ENCODE peak calls at places on chromosomes 2 and 18, in nine cellular contexts. V is Right ventricle myocardium inferior; P is stimulated activated CD4-positive, alpha-beta T cell treated with anti-CD3 and anti-CD28 coated beads, TNF-alpha, amount 100 ng/mL, for 1 hour; G is upper lobe of right lung; H is left ventricle myocardium inferior; F is right cardiac atrium; X is RPMI7951; T is RKO; C is HTR-8/SVneo. Q is an unnamed sample.

GRCh38 chr2:27501042-27501441 is 4.4 kb downstream of the GCKR start:
- DNase-seq in V (no peak), P (no peak), G (no peak), H (no peak), F (no peak), X (no peak), T (no peak), C (no peak), Q (no peak)

GRCh38 chr2:190119257-190119656 is 56.7 kb upstream of the MSTN start:
- DNase-seq in V (no peak), P (no peak), G (no peak), H (peak; percentile 27), F (peak; percentile 78), X (no peak), T (no peak), C (no peak), Q (no peak)

GRCh38 chr2:25265022-25265421 is 76.7 kb downstream of the DNMT3A start:
- DNase-seq in V (no peak), P (no peak), G (no peak), H (no peak), F (peak; percentile 44), X (no peak), T (no peak), C (no peak), Q (no peak)

GRCh38 chr2:180970052-180970451 is 10.4 kb upstream of the UBE2E3 start:
- DNase-seq in V (no peak), P (no peak), G (no peak), H (no peak), F (no peak), X (no peak), T (no peak), C (no peak), Q (no peak)

GRCh38 chr18:7158201-7158600 is 40.6 kb upstream of the LAMA1 start:
- DNase-seq in V (no peak), P (no peak), G (no peak), H (no peak), F (no peak), X (peak; percentile 33), T (peak; percentile 31), C (peak; percentile 62), Q (no peak)

GRCh38 chr2:218026676-218027425 is 24.1 kb upstream of the TNS1 start:
- DNase-seq in V (no peak), P (no peak), G (peak; percentile 83), H (peak; percentile 62), F (peak; percentile 70), X (no peak), T (no peak), C (no peak), Q (peak; percentile 53)

GRCh38 chr18:52326001-52326400 is 14.0 kb upstream of the DCC start:
- DNase-seq in V (no peak), P (no peak), G (no peak), H (no peak), F (no peak), X (no peak), T (no peak), C (no peak), Q (no peak)

GRCh38 chr2:20707601-20708000 is 40.7 kb downstream of the GDF7 start:
- DNase-seq in V (no peak), P (no peak), G (no peak), H (no peak), F (no peak), X (no peak), T (no peak), C (no peak), Q (no peak)

GRCh38 chr2:135985826-135986393 is 484 bp upstream of the DARS1 start:
- DNase-seq in V (no peak), P (no peak), G (no peak), H (no peak), F (no peak), X (no peak), T (peak; percentile 92), C (no peak), Q (no peak)

GRCh38 chr2:12935726-12936125 is 219.0 kb downstream of the TRIB2 start:
- DNase-seq in V (no peak), P (no peak), G (no peak), H (no peak), F (no peak), X (no peak), T (no peak), C (no peak), Q (no peak)

GRCh38 chr18:78293940-78294401 is 685.6 kb upstream of the SALL3 start:
- DNase-seq in V (no peak), P (no peak), G (no peak), H (no peak), F (peak; percentile 52), X (no peak), T (no peak), C (no peak), Q (no peak)

GRCh38 chr2:230905448-230906430 is 19.3 kb downstream of the GPR55 start:
- DNase-seq in V (no peak), P (peak; percentile 76), G (peak; percentile 42), H (no peak), F (peak; percentile 10), X (peak; percentile 79), T (peak; percentile 40), C (no peak), Q (no peak)

GRCh38 chr2:1704606-1705556 is 39.4 kb downstream of the PXDN start:
- DNase-seq in V (no peak), P (no peak), G (no peak), H (no peak), F (no peak), X (peak; percentile 85), T (no peak), C (no peak), Q (no peak)

GRCh38 chr2:37323176-37323575 is 1.5 kb downstream of the PRKD3 start:
- DNase-seq in V (no peak), P (no peak), G (no peak), H (no peak), F (no peak), X (peak; percentile 2), T (peak; percentile 21), C (no peak), Q (no peak)

GRCh38 chr2:28326873-28327495 is 65.7 kb upstream of the FOSL2 start:
- DNase-seq in V (no peak), P (no peak), G (no peak), H (no peak), F (peak; percentile 81), X (peak; percentile 64), T (no peak), C (no peak), Q (peak; percentile 86)

GRCh38 chr2:73897934-73898333 is 5.1 kb downstream of the ACTG2 start:
- DNase-seq in V (no peak), P (no peak), G (no peak), H (no peak), F (no peak), X (no peak), T (no peak), C (no peak), Q (no peak)

GRCh38 chr2:33292981-33293586 is 183.4 kb upstream of the RASGRP3 start:
- DNase-seq in V (no peak), P (no peak), G (no peak), H (no peak), F (no peak), X (no peak), T (no peak), C (no peak), Q (no peak)

GRCh38 chr18:58674863-58675472 is 3.7 kb downstream of the MALT1 start:
- DNase-seq in V (no peak), P (no peak), G (no peak), H (no peak), F (no peak), X (no peak), T (no peak), C (no peak), Q (no peak)

Q was measured in kidney.